ENCODE peak calls at places on chromosomes 1 and 21, in seven cellular contexts. One of them, this sample, is unnamed.
A peak's percentile ranks its signal among the peaks of the same experiment; 100 is the strongest.

GRCh38 chr1:53653631-53654030 is 85.3 kb downstream of the GLIS1 start:
- DNase-seq in H1: no peak
- DNase-seq in SK-N-SH: no peak
- DNase-seq in HCT116: no peak
- DNase-seq in GM12878: no peak
- DNase-seq in K562: peak; percentile 41
- DNase-seq in HepG2: no peak
- DNase-seq in this sample: no peak

GRCh38 chr21:41845310-41846032 is 33.7 kb downstream of the PRDM15 start:
- DNase-seq in H1: no peak
- DNase-seq in SK-N-SH: no peak
- DNase-seq in HCT116: no peak
- DNase-seq in GM12878: no peak
- DNase-seq in K562: peak; percentile 70
- DNase-seq in HepG2: no peak
- DNase-seq in this sample: no peak

GRCh38 chr1:203289281-203289981 is 15.9 kb upstream of the BTG2 start:
- DNase-seq in H1: no peak
- DNase-seq in SK-N-SH: no peak
- DNase-seq in HCT116: no peak
- DNase-seq in GM12878: peak; percentile 99
- DNase-seq in K562: peak; percentile 67
- DNase-seq in HepG2: no peak
- DNase-seq in this sample: no peak

GRCh38 chr1:206513312-206514111 is 6.2 kb downstream of the RASSF5 start:
- DNase-seq in H1: no peak
- DNase-seq in SK-N-SH: no peak
- DNase-seq in HCT116: no peak
- DNase-seq in GM12878: no peak
- DNase-seq in K562: no peak
- DNase-seq in HepG2: no peak
- DNase-seq in this sample: no peak

GRCh38 chr1:30977105-30977504 is 68.5 kb upstream of the SDC3 start:
- DNase-seq in H1: no peak
- DNase-seq in SK-N-SH: no peak
- DNase-seq in HCT116: no peak
- DNase-seq in GM12878: no peak
- DNase-seq in K562: no peak
- DNase-seq in HepG2: peak; percentile 27
- DNase-seq in this sample: no peak

GRCh38 chr1:39732730-39733129 is 6.0 kb upstream of the PPIE start:
- DNase-seq in H1: no peak
- DNase-seq in SK-N-SH: no peak
- DNase-seq in HCT116: no peak
- DNase-seq in GM12878: no peak
- DNase-seq in K562: no peak
- DNase-seq in HepG2: no peak
- DNase-seq in this sample: no peak

GRCh38 chr1:192201303-192201702 is 43.0 kb downstream of the RGS18 start:
- DNase-seq in H1: no peak
- DNase-seq in SK-N-SH: no peak
- DNase-seq in HCT116: no peak
- DNase-seq in GM12878: no peak
- DNase-seq in K562: no peak
- DNase-seq in HepG2: no peak
- DNase-seq in this sample: peak; percentile 22

GRCh38 chr1:167094690-167095089 is 815 bp downstream of the STYXL2 start:
- DNase-seq in H1: no peak
- DNase-seq in SK-N-SH: no peak
- DNase-seq in HCT116: no peak
- DNase-seq in GM12878: no peak
- DNase-seq in K562: no peak
- DNase-seq in HepG2: no peak
- DNase-seq in this sample: no peak

GRCh38 chr1:202944438-202944921 is 13.6 kb downstream of the ADIPOR1 start:
- DNase-seq in H1: no peak
- DNase-seq in SK-N-SH: no peak
- DNase-seq in HCT116: no peak
- DNase-seq in GM12878: no peak
- DNase-seq in K562: peak; percentile 80
- DNase-seq in HepG2: no peak
- DNase-seq in this sample: no peak

GRCh38 chr1:203491664-203492485 is 2.1 kb upstream of the OPTC start:
- DNase-seq in H1: no peak
- DNase-seq in SK-N-SH: no peak
- DNase-seq in HCT116: no peak
- DNase-seq in GM12878: no peak
- DNase-seq in K562: no peak
- DNase-seq in HepG2: no peak
- DNase-seq in this sample: no peak

GRCh38 chr1:85283475-85284199 is 7.2 kb upstream of the BCL10 start:
- DNase-seq in H1: no peak
- DNase-seq in SK-N-SH: peak; percentile 46
- DNase-seq in HCT116: no peak
- DNase-seq in GM12878: no peak
- DNase-seq in K562: peak; percentile 27
- DNase-seq in HepG2: peak; percentile 44
- DNase-seq in this sample: no peak

GRCh38 chr1:30899577-30900389 is 8.8 kb downstream of the SDC3 start:
- DNase-seq in H1: no peak
- DNase-seq in SK-N-SH: no peak
- DNase-seq in HCT116: no peak
- DNase-seq in GM12878: no peak
- DNase-seq in K562: no peak
- DNase-seq in HepG2: no peak
- DNase-seq in this sample: no peak

GRCh38 chr1:89566761-89567174 is 42.1 kb downstream of the LRRC8B start:
- DNase-seq in H1: no peak
- DNase-seq in SK-N-SH: no peak
- DNase-seq in HCT116: no peak
- DNase-seq in GM12878: no peak
- DNase-seq in K562: no peak
- DNase-seq in HepG2: no peak
- DNase-seq in this sample: no peak

GRCh38 chr1:205317311-205317917 is 4.1 kb downstream of the NUAK2 start:
- DNase-seq in H1: no peak
- DNase-seq in SK-N-SH: peak; percentile 67
- DNase-seq in HCT116: no peak
- DNase-seq in GM12878: no peak
- DNase-seq in K562: no peak
- DNase-seq in HepG2: peak; percentile 59
- DNase-seq in this sample: peak; percentile 95

GRCh38 chr1:222792744-222793143 is 22.1 kb upstream of the DISP1 start:
- DNase-seq in H1: no peak
- DNase-seq in SK-N-SH: peak; percentile 68
- DNase-seq in HCT116: no peak
- DNase-seq in GM12878: no peak
- DNase-seq in K562: peak; percentile 29
- DNase-seq in HepG2: no peak
- DNase-seq in this sample: no peak

GRCh38 chr1:23732363-23733224 is 10.7 kb upstream of the ELOA start:
- DNase-seq in H1: no peak
- DNase-seq in SK-N-SH: no peak
- DNase-seq in HCT116: no peak
- DNase-seq in GM12878: no peak
- DNase-seq in K562: no peak
- DNase-seq in HepG2: no peak
- DNase-seq in this sample: no peak

GRCh38 chr21:37389456-37389855 is 22.9 kb downstream of the DYRK1A start:
- DNase-seq in H1: no peak
- DNase-seq in SK-N-SH: no peak
- DNase-seq in HCT116: no peak
- DNase-seq in GM12878: no peak
- DNase-seq in K562: no peak
- DNase-seq in HepG2: no peak
- DNase-seq in this sample: no peak

GRCh38 chr1:32007591-32007940 is 6.1 kb upstream of the KHDRBS1 start:
- DNase-seq in H1: no peak
- DNase-seq in SK-N-SH: no peak
- DNase-seq in HCT116: no peak
- DNase-seq in GM12878: no peak
- DNase-seq in K562: no peak
- DNase-seq in HepG2: no peak
- DNase-seq in this sample: no peak

GRCh38 chr21:31872072-31872451 is 758 bp upstream of the HUNK start:
- DNase-seq in H1: no peak
- DNase-seq in SK-N-SH: peak; percentile 26
- DNase-seq in HCT116: no peak
- DNase-seq in GM12878: no peak
- DNase-seq in K562: no peak
- DNase-seq in HepG2: no peak
- DNase-seq in this sample: no peak

GRCh38 chr1:222373216-222373615 is 174.7 kb downstream of the HHIPL2 start:
- DNase-seq in H1: no peak
- DNase-seq in SK-N-SH: no peak
- DNase-seq in HCT116: no peak
- DNase-seq in GM12878: no peak
- DNase-seq in K562: no peak
- DNase-seq in HepG2: no peak
- DNase-seq in this sample: no peak

GRCh38 chr1:214416417-214417212 is 134.8 kb downstream of the PTPN14 start:
- DNase-seq in H1: no peak
- DNase-seq in SK-N-SH: no peak
- DNase-seq in HCT116: no peak
- DNase-seq in GM12878: no peak
- DNase-seq in K562: no peak
- DNase-seq in HepG2: no peak
- DNase-seq in this sample: no peak

GRCh38 chr1:51663105-51663504 is 46.2 kb downstream of the OSBPL9 start:
- DNase-seq in H1: no peak
- DNase-seq in SK-N-SH: no peak
- DNase-seq in HCT116: no peak
- DNase-seq in GM12878: no peak
- DNase-seq in K562: no peak
- DNase-seq in HepG2: no peak
- DNase-seq in this sample: no peak

DNA sequence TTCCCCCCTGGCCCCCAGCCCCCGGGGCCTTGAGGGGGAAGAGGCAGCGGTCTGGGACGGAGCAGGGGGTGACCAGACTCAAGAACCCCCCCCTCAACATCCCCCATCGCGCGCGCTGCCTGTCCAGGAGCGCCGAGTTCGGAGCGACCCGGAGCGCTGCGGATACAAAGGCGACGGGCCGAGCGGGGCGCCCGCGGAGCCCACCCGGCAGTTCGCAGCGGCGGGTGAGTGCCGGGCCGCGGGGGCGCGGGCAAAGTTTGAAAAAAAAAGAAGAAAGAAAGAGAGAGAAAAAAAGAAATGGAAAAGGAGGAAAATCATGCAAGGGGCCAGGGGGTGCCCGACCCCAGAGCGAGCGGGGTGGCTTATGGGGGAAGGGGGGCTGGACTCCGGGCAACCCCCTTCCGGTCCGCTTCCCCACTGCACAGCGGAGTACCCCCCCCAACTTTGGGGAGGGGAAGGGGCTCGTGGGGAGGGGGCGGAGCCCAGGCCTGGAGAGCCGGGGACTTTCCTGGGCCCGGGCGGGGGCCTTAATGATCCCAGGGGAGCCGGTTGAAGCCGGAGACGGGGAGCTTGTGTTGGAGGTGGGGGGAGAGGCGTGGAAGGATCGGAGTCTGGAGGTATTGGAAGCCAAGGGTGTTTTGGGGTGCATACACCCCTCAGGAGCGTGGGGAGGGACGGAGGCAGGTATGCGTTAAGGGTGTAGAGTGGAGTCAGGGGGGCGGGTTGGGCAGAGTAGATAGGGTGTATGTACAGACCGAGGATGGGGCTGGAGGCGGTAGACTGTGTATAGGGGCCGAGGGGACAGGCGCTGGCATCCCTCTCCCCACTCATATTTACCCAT is 502 bp downstream of the VANGL2 start:
- DNase-seq in H1: peak; percentile 75
- DNase-seq in SK-N-SH: peak; percentile 86
- DNase-seq in HCT116: no peak
- DNase-seq in GM12878: no peak
- DNase-seq in K562: peak; percentile 42
- DNase-seq in HepG2: no peak
- DNase-seq in this sample: no peak
- TF ChIP-seq JUND in H1: no peak
- TF ChIP-seq JUND in SK-N-SH: no peak
- TF ChIP-seq JUND in HCT116: no peak
- TF ChIP-seq JUND in GM12878: no peak
- TF ChIP-seq JUND in K562: no peak
- TF ChIP-seq JUND in HepG2: no peak
- TF ChIP-seq JUND in this sample: no peak

GRCh38 chr1:231407537-231408396 is 14.3 kb downstream of the EGLN1 start:
- DNase-seq in H1: no peak
- DNase-seq in SK-N-SH: no peak
- DNase-seq in HCT116: no peak
- DNase-seq in GM12878: no peak
- DNase-seq in K562: no peak
- DNase-seq in HepG2: no peak
- DNase-seq in this sample: no peak
- TF ChIP-seq JUND in H1: no peak
- TF ChIP-seq JUND in SK-N-SH: no peak
- TF ChIP-seq JUND in HCT116: peak; percentile 38
- TF ChIP-seq JUND in GM12878: no peak
- TF ChIP-seq JUND in K562: no peak
- TF ChIP-seq JUND in HepG2: no peak
- TF ChIP-seq JUND in this sample: no peak

DNA sequence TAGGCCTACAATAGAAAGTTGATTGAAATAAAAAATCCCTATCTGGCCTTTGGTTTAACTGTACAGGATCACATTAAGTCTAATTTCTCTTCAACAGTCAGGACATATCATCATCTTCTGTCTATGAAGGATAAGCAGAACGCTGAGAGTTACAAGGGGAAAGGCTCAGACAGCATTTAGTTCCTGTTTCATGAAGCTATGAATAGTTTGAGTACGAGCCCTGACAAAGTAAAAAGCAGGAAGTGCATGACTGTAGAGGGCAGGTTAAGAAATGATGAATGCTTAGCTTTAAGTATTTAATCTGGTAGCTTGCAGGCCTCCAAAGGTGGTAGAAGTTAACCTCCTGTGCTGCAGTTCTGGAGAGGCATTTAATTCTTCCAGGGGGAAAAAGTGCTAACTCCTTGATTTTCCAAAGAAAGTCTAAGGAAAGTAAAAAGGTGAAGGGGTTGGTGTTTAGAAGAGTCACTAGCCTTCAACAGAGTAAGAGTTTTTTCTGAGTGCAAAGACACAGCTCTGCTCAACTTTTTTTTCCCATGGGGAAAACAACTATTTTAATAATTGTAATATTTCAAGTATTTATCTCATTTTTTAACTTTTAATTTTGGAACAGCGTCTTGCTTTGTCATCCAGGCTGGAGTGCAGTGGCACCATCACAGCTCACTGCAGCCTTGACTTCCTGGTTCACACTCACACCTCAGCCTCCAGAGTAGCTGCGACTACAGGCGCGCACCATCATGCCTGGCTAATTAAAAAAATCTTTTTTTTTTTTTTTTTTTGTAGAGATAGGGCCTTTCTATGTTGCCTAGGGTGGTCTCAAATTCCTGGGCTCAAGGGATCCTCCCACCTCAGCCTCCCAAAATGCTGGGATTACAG is 202.8 kb downstream of the APP start:
- DNase-seq in H1: no peak
- DNase-seq in SK-N-SH: no peak
- DNase-seq in HCT116: no peak
- DNase-seq in GM12878: peak; percentile 44
- DNase-seq in K562: no peak
- DNase-seq in HepG2: no peak
- DNase-seq in this sample: no peak
- TF ChIP-seq JUND in H1: no peak
- TF ChIP-seq JUND in SK-N-SH: no peak
- TF ChIP-seq JUND in HCT116: no peak
- TF ChIP-seq JUND in GM12878: no peak
- TF ChIP-seq JUND in K562: no peak
- TF ChIP-seq JUND in HepG2: no peak
- TF ChIP-seq JUND in this sample: no peak

GRCh38 chr1:116852910-116853309 is 56.8 kb upstream of the PTGFRN start:
- DNase-seq in H1: no peak
- DNase-seq in SK-N-SH: no peak
- DNase-seq in HCT116: no peak
- DNase-seq in GM12878: no peak
- DNase-seq in K562: no peak
- DNase-seq in HepG2: no peak
- DNase-seq in this sample: no peak
- TF ChIP-seq JUND in H1: no peak
- TF ChIP-seq JUND in SK-N-SH: no peak
- TF ChIP-seq JUND in HCT116: no peak
- TF ChIP-seq JUND in GM12878: no peak
- TF ChIP-seq JUND in K562: no peak
- TF ChIP-seq JUND in HepG2: no peak
- TF ChIP-seq JUND in this sample: no peak